ENCODE peak calls at places on chromosomes 11 and 22, in seven cellular contexts. E is COR-L47; F is left cardiac atrium; D is activated CD4-positive, alpha-beta T cell treated with anti-CD3 and anti-CD28 coated beads for 24 hours; J is stromal cell of bone marrow; X is ovary; B is AG09309. Q is an unnamed sample.

GRCh38 chr11:67584205-67584880 is 731 bp downstream of the GSTP1 start:
- DNase-seq in E (no peak), F (peak), D (peak), J (no peak), X (peak), B (peak), Q (peak)

GRCh38 chr11:67541198-67541597 is 18.0 kb upstream of the CABP2 start:
- DNase-seq in E (no peak), F (no peak), D (no peak), J (no peak), X (no peak), B (no peak), Q (no peak)

GRCh38 chr11:15197696-15198095 is 83.0 kb downstream of the INSC start:
- DNase-seq in E (no peak), F (no peak), D (no peak), J (peak), X (no peak), B (no peak), Q (no peak)

GRCh38 chr11:47186937-47187681 is 875 bp upstream of the PACSIN3 start:
- DNase-seq in E (no peak), F (peak), D (peak), J (peak), X (peak), B (no peak), Q (peak)

GRCh38 chr11:119154178-119154577 is 5.3 kb downstream of the ABCG4 start:
- DNase-seq in E (no peak), F (no peak), D (no peak), J (no peak), X (no peak), B (no peak), Q (no peak)

GRCh38 chr11:64245797-64246623 is 733 bp downstream of the PPP1R14B start:
- DNase-seq in E (no peak), F (peak), D (peak), J (peak), X (peak), B (peak), Q (peak)

GRCh38 chr22:39434721-39435120 is 22.1 kb upstream of the MGAT3 start:
- DNase-seq in E (no peak), F (no peak), D (no peak), J (no peak), X (no peak), B (no peak), Q (no peak)

GRCh38 chr22:44883011-44883421 is 126.8 kb downstream of the PHF21B start:
- DNase-seq in E (no peak), F (no peak), D (no peak), J (no peak), X (no peak), B (no peak), Q (no peak)

GRCh38 chr11:12165237-12165875 is 55.0 kb downstream of the MICAL2 start:
- DNase-seq in E (no peak), F (no peak), D (no peak), J (no peak), X (no peak), B (no peak), Q (no peak)

GRCh38 chr11:59550842-59551650 is 39.7 kb downstream of the OR4D9 start:
- DNase-seq in E (peak), F (peak), D (peak), J (peak), X (peak), B (peak), Q (peak)

GRCh38 chr11:2844116-2844515 is 41.5 kb downstream of the CDKN1C start:
- DNase-seq in E (no peak), F (no peak), D (no peak), J (no peak), X (no peak), B (no peak), Q (no peak)

GRCh38 chr22:31637938-31638618 is 23.9 kb downstream of the PISD start:
- DNase-seq in E (no peak), F (peak), D (no peak), J (no peak), X (no peak), B (no peak), Q (no peak)

GRCh38 chr11:61460986-61461385 is 31.1 kb downstream of the SDHAF2 start:
- DNase-seq in E (no peak), F (no peak), D (no peak), J (no peak), X (no peak), B (no peak), Q (no peak)

GRCh38 chr11:1779034-1779805 is 15.5 kb upstream of the CTSD start:
- DNase-seq in E (no peak), F (no peak), D (no peak), J (no peak), X (no peak), B (no peak), Q (no peak)

GRCh38 chr11:66119348-66120133 is 49.5 kb downstream of the PACS1 start:
- DNase-seq in E (no peak), F (peak), D (no peak), J (no peak), X (no peak), B (no peak), Q (peak)

GRCh38 chr22:39087098-39087497 is 9.9 kb upstream of the APOBEC3H start:
- DNase-seq in E (no peak), F (no peak), D (no peak), J (no peak), X (no peak), B (no peak), Q (no peak)

GRCh38 chr22:28410050-28410816 is 269.4 kb downstream of the TTC28 start:
- DNase-seq in E (no peak), F (no peak), D (no peak), J (peak), X (no peak), B (no peak), Q (peak)

GRCh38 chr11:2015044-2015443 is 17.4 kb upstream of the H19 start:
- DNase-seq in E (no peak), F (no peak), D (no peak), J (no peak), X (no peak), B (no peak), Q (no peak)

GRCh38 chr11:86264649-86265048 is 20.1 kb downstream of the EED start:
- DNase-seq in E (no peak), F (no peak), D (no peak), J (no peak), X (no peak), B (no peak), Q (no peak)

GRCh38 chr22:34490911-34491310 is 570.6 kb upstream of the LARGE1 start:
- DNase-seq in E (no peak), F (no peak), D (no peak), J (no peak), X (no peak), B (no peak), Q (no peak)

GRCh38 chr11:74773481-74773880 is 24.8 kb downstream of the RNF169 start:
- DNase-seq in E (no peak), F (no peak), D (no peak), J (no peak), X (no peak), B (no peak), Q (no peak)

GRCh38 chr11:86064236-86064803 is 4.6 kb downstream of the PICALM start:
- DNase-seq in E (no peak), F (no peak), D (no peak), J (no peak), X (no peak), B (no peak), Q (peak)

GRCh38 chr11:6856871-6857270 is 6.0 kb upstream of the OR10A2 start:
- DNase-seq in E (no peak), F (no peak), D (no peak), J (no peak), X (no peak), B (no peak), Q (peak)

GRCh38 chr22:42086051-42086450 is 4.5 kb downstream of the NDUFA6 start:
- DNase-seq in E (no peak), F (no peak), D (no peak), J (no peak), X (no peak), B (no peak), Q (no peak)

GRCh38 chr11:43212279-43212678 is 99.5 kb upstream of the API5 start:
- DNase-seq in E (no peak), F (no peak), D (no peak), J (no peak), X (no peak), B (no peak), Q (no peak)

GRCh38 chr11:69044111-69045013 is 4.4 kb upstream of the TPCN2 start:
- DNase-seq in E (peak), F (peak), D (no peak), J (peak), X (peak), B (peak), Q (peak)

GRCh38 chr11:69205929-69206612 is 50.3 kb downstream of the SMIM38 start:
- DNase-seq in E (no peak), F (no peak), D (no peak), J (no peak), X (no peak), B (no peak), Q (no peak)

GRCh38 chr11:71252782-71253730 is 679 bp upstream of the SHANK2 start:
- DNase-seq in E (no peak), F (no peak), D (no peak), J (peak), X (no peak), B (peak), Q (peak)

GRCh38 chr11:76603202-76603601 is 67.3 kb downstream of the LRRC32 start:
- DNase-seq in E (no peak), F (no peak), D (no peak), J (no peak), X (no peak), B (no peak), Q (no peak)

GRCh38 chr11:120267319-120267718 is 27.4 kb downstream of the POU2F3 start:
- DNase-seq in E (no peak), F (no peak), D (no peak), J (no peak), X (no peak), B (no peak), Q (no peak)

GRCh38 chr22:45009881-45010531 is at the start of gene PHF21B:
- DNase-seq in E (peak), F (peak), D (no peak), J (no peak), X (peak), B (no peak), Q (peak)

GRCh38 chr11:102451693-102452460 is 688 bp downstream of the TMEM123 start:
- DNase-seq in E (peak), F (peak), D (peak), J (peak), X (peak), B (no peak), Q (peak)

GRCh38 chr11:64804346-64805210 is 1.6 kb upstream of the MAP4K2 start:
- DNase-seq in E (no peak), F (no peak), D (no peak), J (no peak), X (peak), B (no peak), Q (peak)

GRCh38 chr11:88618716-88619462 is 281.4 kb upstream of the CTSC start:
- DNase-seq in E (no peak), F (no peak), D (no peak), J (no peak), X (no peak), B (no peak), Q (no peak)

GRCh38 chr22:49202226-49202625 is 625.4 kb downstream of the BRD1 start:
- DNase-seq in E (no peak), F (no peak), D (no peak), J (no peak), X (no peak), B (no peak), Q (no peak)

GRCh38 chr11:84384637-84385227 is 1098.6 kb upstream of the CCDC90B start:
- DNase-seq in E (peak), F (peak), D (no peak), J (peak), X (peak), B (peak), Q (peak)

GRCh38 chr11:128692750-128693578 is 908 bp upstream of the FLI1 start:
- DNase-seq in E (no peak), F (peak), D (no peak), J (no peak), X (no peak), B (no peak), Q (peak)

GRCh38 chr11:2944953-2945756 is 15.9 kb upstream of the PHLDA2 start:
- DNase-seq in E (no peak), F (peak), D (no peak), J (peak), X (peak), B (peak), Q (peak)

GRCh38 chr11:65569164-65569972 is 909 bp upstream of the ZNRD2 start:
- DNase-seq in E (no peak), F (no peak), D (no peak), J (no peak), X (no peak), B (no peak), Q (peak)

GRCh38 chr11:14101388-14101787 is 138.9 kb downstream of the SPON1 start:
- DNase-seq in E (no peak), F (no peak), D (no peak), J (no peak), X (no peak), B (no peak), Q (peak)